ENCODE peak calls at places on chromosomes 13 and 19, in five cellular contexts. S, X, T, O and M are unnamed samples.
A peak's percentile ranks its signal among the peaks of the same experiment; 100 is the strongest.

GRCh38 chr19:16316506-16316882 is 8.1 kb upstream of the KLF2 start:
- DNase-seq in O (no peak), S (no peak), T (no peak), X (no peak), M (no peak)

GRCh38 chr19:53959176-53959757 is 3.5 kb upstream of the CACNG8 start:
- DNase-seq in O (no peak), T (no peak), S (no peak), X (no peak), M (no peak)

GRCh38 chr19:18669524-18669817 is 14.0 kb upstream of the CRTC1 start:
- DNase-seq in O (no peak), S (no peak), X (no peak), T (no peak), M (no peak)

GRCh38 chr19:41815301-41815700 is 18.9 kb downstream of the CEACAM3 start:
- DNase-seq in X (no peak), O (no peak), S (no peak), T (no peak), M (no peak)

GRCh38 chr13:104625196-104625595 is 1559.0 kb upstream of the SLC10A2 start:
- DNase-seq in S (no peak), O (no peak), T (no peak), X (no peak), M (no peak)

GRCh38 chr19:44753932-44754742 is 5.6 kb downstream of the BCL3 start:
- DNase-seq in X (peak; percentile 94), T (no peak), O (peak; percentile 71), S (no peak), M (no peak)

GRCh38 chr19:42352216-42352892 is 26.9 kb downstream of the MEGF8 start:
- DNase-seq in X (no peak), S (peak; percentile 24), T (no peak), O (no peak), M (no peak)

GRCh38 chr13:85582890-85583289 is 216.3 kb downstream of the SLITRK6 start:
- DNase-seq in X (no peak), O (peak; percentile 96), S (no peak), T (no peak), M (no peak)

GRCh38 chr19:55635334-55635717 is 5.5 kb upstream of the ZNF580 start:
- DNase-seq in S (no peak), O (no peak), T (no peak), X (no peak), M (no peak)

GRCh38 chr19:55632463-55632834 is 8.1 kb upstream of the ZNF784 start:
- DNase-seq in X (no peak), S (peak; percentile 94), T (peak; percentile 96), O (peak; percentile 89), M (peak; percentile 95)

GRCh38 chr19:55635856-55636440 is 4.9 kb upstream of the ZNF580 start:
- DNase-seq in O (no peak), X (peak; percentile 3), T (no peak), S (no peak), M (no peak)

GRCh38 chr19:55636723-55637122 is 4.1 kb upstream of the ZNF580 start:
- DNase-seq in S (no peak), T (no peak), X (peak; percentile 8), O (no peak), M (no peak)

DNA sequence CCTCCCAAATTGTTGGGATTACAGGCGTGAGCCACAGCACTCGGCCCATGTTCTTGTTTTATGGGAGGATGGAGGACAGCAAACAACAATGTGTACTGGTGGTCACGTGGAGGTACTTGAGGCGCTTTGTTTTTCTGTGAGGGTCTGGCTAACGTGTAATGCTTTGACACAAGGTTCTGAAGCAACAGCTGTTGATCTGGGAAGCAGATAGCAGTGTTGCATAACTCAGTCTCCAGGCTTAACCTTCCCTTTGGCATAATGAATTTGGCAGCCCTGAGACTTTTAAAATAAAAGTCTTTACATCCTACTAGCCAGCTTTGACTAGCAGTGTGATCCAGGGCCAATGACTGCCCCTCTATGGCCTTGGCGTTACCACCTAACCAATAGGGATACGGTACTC is 6.9 kb upstream of the ZNF580 start:
- DNase-seq in S (no peak), O (no peak), T (no peak), X (no peak), M (no peak)
- H3K4me3 ChIP-seq in S (no peak overlapping the region), O (no peak overlapping the region), T (peak overlapping the region; percentile 93), X (no peak overlapping the region), M (no peak overlapping the region)

GRCh38 chr13:33678906-33679657 is 138.9 kb upstream of the RFC3 start:
- DNase-seq in O (peak; percentile 73), T (peak; percentile 95), X (peak; percentile 36), S (no peak), M (no peak)
- H3K4me3 ChIP-seq in O (no peak overlapping the region), T (peak overlapping the region; percentile 62), X (peak overlapping the region; percentile 1), S (no peak overlapping the region), M (no peak overlapping the region)

GRCh38 chr19:6271721-6272410 is 7.9 kb downstream of the MLLT1 start:
- DNase-seq in X (peak; percentile 92), O (no peak), S (no peak), T (no peak), M (no peak)
- H3K4me3 ChIP-seq in X (peak overlapping the region; percentile 45), O (no peak overlapping the region), S (peak overlapping the region; percentile 34), T (no peak overlapping the region), M (peak overlapping the region; percentile 21)

DNA sequence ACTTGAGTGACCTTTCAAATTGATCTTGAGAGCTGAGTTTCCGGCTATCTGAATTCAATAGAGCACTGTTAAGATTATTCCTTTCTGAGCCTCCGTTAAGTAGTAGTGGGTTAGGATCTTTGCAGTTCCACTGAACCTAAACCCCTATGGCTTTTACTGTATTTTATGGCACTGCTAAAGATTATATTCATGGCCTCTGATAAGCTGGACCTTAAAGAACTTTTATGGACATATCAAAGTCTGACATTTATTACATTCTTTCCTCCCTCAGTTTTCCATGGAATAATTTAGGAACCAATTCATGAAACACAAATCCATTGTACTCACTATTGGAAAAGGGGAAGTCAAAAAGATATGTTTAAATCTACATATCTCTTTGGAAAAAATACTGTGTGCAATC is 398.2 kb downstream of the TDRD3 start:
- DNase-seq in T (no peak), X (no peak), S (no peak), O (no peak), M (no peak)
- H3K4me3 ChIP-seq in T (no peak overlapping the region), X (no peak overlapping the region), S (no peak overlapping the region), O (no peak overlapping the region), M (no peak overlapping the region)

GRCh38 chr13:40583738-40584137 is 82.7 kb downstream of the FOXO1 start:
- DNase-seq in S (no peak), T (no peak), X (no peak), O (no peak), M (no peak)

GRCh38 chr13:40582531-40582930 is 83.9 kb downstream of the FOXO1 start:
- DNase-seq in X (no peak), T (no peak), S (no peak), O (no peak), M (no peak)

GRCh38 chr13:40586886-40587285 is 79.6 kb downstream of the FOXO1 start:
- DNase-seq in X (no peak), O (no peak), T (no peak), S (no peak), M (no peak)

GRCh38 chr13:40588101-40588500 is 78.3 kb downstream of the FOXO1 start:
- DNase-seq in X (no peak), S (no peak), T (no peak), O (peak; percentile 65), M (no peak)

GRCh38 chr13:40585911-40586471 is 80.5 kb downstream of the FOXO1 start:
- DNase-seq in O (peak; percentile 63), X (no peak), S (peak; percentile 17), T (no peak), M (no peak)
- H3K4me3 ChIP-seq in O (no peak overlapping the region), X (no peak overlapping the region), S (no peak overlapping the region), T (no peak overlapping the region), M (no peak overlapping the region)

GRCh38 chr19:10601999-10602329 is 14.9 kb upstream of the AP1M2 start:
- DNase-seq in O (peak; percentile 39), S (no peak), X (no peak), T (no peak), M (no peak)
- H3K4me3 ChIP-seq in O (no peak overlapping the region), S (no peak overlapping the region), X (peak overlapping the region; percentile 100), T (no peak overlapping the region), M (no peak overlapping the region)

GRCh38 chr13:80096383-80096782 is 244.5 kb downstream of the SPRY2 start:
- DNase-seq in O (no peak), X (no peak), T (no peak), S (no peak), M (no peak)

DNA sequence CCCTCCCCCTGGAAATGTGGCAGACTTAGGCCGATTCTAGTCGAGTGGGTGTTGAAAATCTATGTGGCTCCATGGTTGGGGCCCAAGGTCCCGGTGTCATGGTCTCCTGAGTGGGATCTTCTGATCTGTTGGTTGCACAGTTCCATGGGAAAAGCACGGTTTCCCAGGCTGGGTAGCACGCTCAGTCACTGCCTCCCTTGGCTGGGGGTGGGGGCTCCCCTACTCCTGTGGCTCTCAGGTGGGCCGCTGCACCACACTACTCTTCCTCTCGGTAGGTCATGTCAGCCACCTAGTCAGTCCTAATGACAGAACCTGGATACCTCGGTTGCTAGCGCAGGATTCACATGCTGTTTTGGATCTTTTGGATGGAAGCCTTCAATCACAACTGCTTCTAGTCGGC is 247.0 kb downstream of the SPRY2 start:
- DNase-seq in X (no peak), O (no peak), S (no peak), T (no peak), M (no peak)
- H3K4me3 ChIP-seq in X (no peak overlapping the region), O (no peak overlapping the region), S (no peak overlapping the region), T (no peak overlapping the region), M (no peak overlapping the region)

DNA sequence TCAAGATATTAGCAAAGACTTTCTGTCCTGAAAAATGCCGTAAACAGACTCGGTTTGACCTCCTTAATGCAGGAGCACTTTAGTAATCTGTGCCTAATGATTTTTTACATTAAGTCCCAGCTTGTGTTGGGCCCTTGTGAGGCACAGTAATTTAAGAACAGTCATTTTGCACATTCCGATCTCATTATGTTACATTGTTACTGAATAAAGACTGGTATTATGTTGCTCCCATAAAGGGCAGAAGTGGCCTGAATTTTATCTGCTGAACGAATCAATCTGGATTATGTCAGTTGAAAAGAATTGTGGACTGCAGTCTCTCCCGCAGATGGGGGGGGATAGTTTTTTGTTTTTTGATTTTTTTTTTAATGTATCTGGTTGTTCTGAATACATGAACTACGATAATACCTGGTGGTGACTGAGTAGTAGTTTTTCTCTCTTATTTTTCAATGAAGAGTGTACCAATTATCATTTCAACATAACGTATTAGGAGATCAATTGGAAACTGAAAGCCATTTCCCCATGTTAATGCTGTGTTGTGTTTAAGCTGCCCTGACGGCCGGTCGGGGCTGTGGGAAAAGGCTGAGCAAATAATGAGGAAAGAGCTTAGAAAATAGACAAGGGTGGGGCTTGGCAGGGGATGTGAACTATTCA is 290.2 kb downstream of the ZNF536 start:
- DNase-seq in T (no peak), S (no peak), O (no peak), X (no peak), M (no peak)
- H3K4me3 ChIP-seq in T (no peak overlapping the region), S (no peak overlapping the region), O (no peak overlapping the region), X (peak overlapping the region; percentile 3), M (no peak overlapping the region)